ENCODE peak calls at places on chromosome 21, in four cellular contexts. U is esophagus squamous epithelium, P is endodermal cell, I is fibroblast of lung. G is an unnamed sample. For H3K4me1, the result is how much of the 10 kb centered on the place peaks cover.

GRCh38 chr21:31293986-31294385 is 50.1 kb downstream of the TIAM1 start:
- DNase-seq in I (peak), P (no peak), U (no peak), G (no peak)

GRCh38 chr21:26709090-26709489 is 136.0 kb upstream of the CYYR1 start:
- DNase-seq in I (no peak), P (no peak), U (no peak), G (no peak)

GRCh38 chr21:33114276-33114675 is 44.3 kb downstream of the OLIG1 start:
- DNase-seq in I (no peak), P (no peak), U (no peak), G (no peak)

GRCh38 chr21:26717146-26717739 is 128.0 kb downstream of the ADAMTS1 start:
- DNase-seq in U (no peak), P (no peak), I (peak), G (no peak)

GRCh38 chr21:46599251-46599572 is 5.7 kb downstream of the S100B start:
- DNase-seq in P (no peak), I (peak), U (no peak), G (no peak)

GRCh38 chr21:25862596-25862995 is 127.8 kb downstream of the GABPA start:
- DNase-seq in U (no peak), I (peak), P (no peak), G (no peak)

GRCh38 chr21:31509108-31510017 is 150.1 kb upstream of the SOD1 start:
- DNase-seq in U (no peak), P (peak), I (no peak), G (no peak)

GRCh38 chr21:30463713-30464112 is 16.5 kb downstream of the KRTAP19-1 start:
- DNase-seq in P (peak), U (no peak), I (no peak), G (no peak)

GRCh38 chr21:42991992-42992740 is 17.8 kb downstream of the PKNOX1 start:
- DNase-seq in U (no peak), P (peak), I (peak), G (no peak)

GRCh38 chr21:29232601-29233541 is 65.9 kb upstream of the BACH1 start:
- DNase-seq in P (no peak), I (no peak), U (no peak), G (no peak)
- TF ChIP-seq CTCF in P (no peak), I (no peak), U (no peak), G (no peak)

GRCh38 chr21:38917045-38917774 is 111.5 kb downstream of the ETS2 start:
- DNase-seq in I (no peak), P (peak), U (no peak), G (no peak)
- H3K4me1 ChIP-seq in I (under half), P (under half), U (under half), G (half or more)

GRCh38 chr21:41425954-41426655 is at the start of gene MX1:
- DNase-seq in I (peak), P (peak), U (no peak), G (no peak)

GRCh38 chr21:41425588-41425953 is 468 bp upstream of the MX1 start:
- DNase-seq in P (no peak), U (no peak), I (no peak), G (no peak)

GRCh38 chr21:41428311-41428710 is 2.3 kb downstream of the MX1 start:
- DNase-seq in I (no peak), P (no peak), U (no peak), G (no peak)

GRCh38 chr21:41427556-41427955 is 1.5 kb downstream of the MX1 start:
- DNase-seq in I (no peak), U (no peak), P (no peak), G (no peak)

DNA sequence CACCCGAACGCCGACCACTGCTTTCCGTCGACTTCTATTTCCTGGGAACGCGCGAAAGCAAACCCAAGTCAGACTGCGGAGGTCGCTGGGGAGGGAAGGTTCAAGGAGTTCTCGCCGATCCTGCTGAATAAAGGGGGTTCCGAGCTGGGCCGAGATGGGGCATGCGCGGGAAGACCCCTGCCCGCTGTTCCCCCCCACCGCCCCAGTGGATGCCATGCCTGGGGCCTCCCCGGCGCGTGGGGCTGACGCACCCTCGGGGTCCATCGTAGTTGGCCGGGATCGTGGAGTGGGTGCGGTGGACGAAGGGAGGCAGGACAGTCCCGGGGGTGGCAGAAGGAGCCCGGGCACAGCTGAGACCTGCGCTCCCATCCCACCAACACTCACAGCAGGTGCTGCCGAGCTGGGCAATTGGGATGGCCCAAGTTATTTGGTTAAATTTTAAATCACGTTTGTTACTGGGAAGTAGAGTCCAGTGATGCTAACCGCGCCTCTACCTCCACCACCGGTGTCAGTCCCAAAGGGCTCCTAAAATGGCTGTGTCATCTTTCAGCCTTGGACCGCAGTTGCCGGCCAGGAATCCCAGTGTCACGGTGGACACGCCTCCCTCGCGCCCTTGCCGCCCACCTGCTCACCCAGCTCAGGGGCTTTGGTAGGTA is 745 bp downstream of the MX1 start:
- DNase-seq in U (no peak), P (no peak), I (no peak), G (no peak)
- H3K4me3 ChIP-seq in U (peak), P (peak), I (peak), G (peak)

GRCh38 chr21:39086547-39086946 is 96.7 kb downstream of the PSMG1 start:
- DNase-seq in U (no peak), I (no peak), P (no peak), G (no peak)
- TF ChIP-seq CTCF in U (no peak), I (peak), P (peak), G (no peak)

GRCh38 chr21:44695176-44695575 is 1.8 kb upstream of the KRTAP10-12 start:
- DNase-seq in U (no peak), P (no peak), I (no peak), G (no peak)

GRCh38 chr21:44697811-44698734 is 1.1 kb downstream of the KRTAP10-12 start:
- DNase-seq in P (peak), I (no peak), U (no peak), G (no peak)

GRCh38 chr21:44694776-44695175 is 2.2 kb upstream of the KRTAP10-12 start:
- DNase-seq in I (no peak), P (no peak), U (no peak), G (no peak)

GRCh38 chr21:44696572-44696971 is 400 bp upstream of the KRTAP10-12 start:
- DNase-seq in P (no peak), U (no peak), I (no peak), G (no peak)

DNA sequence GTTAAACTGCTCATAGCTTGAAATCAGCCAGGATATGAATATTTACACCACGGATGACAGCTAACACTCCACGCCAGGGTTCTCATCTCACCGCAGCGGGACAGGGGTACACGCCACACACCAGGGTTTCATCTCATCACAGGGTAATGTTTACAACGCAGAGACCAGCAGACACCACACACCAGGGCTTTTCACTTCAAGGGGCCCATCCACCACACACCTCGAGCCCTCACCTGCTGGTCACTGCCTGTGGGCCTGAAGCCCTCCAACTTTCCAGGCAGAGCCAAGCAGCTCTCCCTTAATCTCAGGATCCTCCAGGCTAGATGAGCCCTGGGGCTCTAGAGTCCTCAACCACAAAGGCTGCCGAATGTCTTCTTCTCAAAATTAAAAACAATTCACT is 1.3 kb upstream of the KRTAP10-12 start:
- DNase-seq in P (no peak), U (no peak), I (no peak), G (no peak)
- H3K4me1 ChIP-seq in P (under half), U (under half), I (under half), G (under half)

DNA sequence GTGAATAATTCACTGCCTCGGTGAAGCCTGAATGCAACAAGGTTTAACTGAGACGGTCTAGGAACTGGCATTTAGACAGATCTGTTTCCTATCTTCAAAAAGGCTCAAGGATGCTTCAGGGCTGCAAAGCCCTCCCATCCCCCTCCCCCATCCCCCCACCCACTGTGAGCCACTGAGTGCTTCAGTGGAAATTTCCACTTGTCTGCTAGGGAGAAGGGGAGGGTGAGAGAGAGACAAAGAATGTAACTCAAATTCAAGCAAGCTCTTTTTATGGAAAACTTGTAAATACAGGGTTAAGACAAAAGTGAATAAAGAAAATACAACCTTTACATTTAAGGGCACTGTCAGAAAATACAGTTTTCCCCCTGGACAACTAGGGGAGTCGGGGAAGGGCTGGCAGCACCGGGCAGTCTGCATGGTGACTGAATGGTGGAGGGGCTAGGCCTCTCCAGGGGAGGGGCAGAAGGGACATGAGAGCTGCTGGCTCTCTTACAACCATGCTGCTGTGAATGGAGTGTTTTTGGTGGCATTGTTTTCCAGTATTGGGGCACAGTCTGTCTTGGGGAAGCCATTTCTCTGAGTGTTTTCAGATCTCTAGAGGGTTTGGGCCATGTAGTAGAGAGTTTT is 56.7 kb downstream of the MRPS6 start:
- DNase-seq in I (peak), P (peak), U (no peak), G (no peak)
- H3K4me3 ChIP-seq in I (peak), P (peak), U (peak), G (peak)

DNA sequence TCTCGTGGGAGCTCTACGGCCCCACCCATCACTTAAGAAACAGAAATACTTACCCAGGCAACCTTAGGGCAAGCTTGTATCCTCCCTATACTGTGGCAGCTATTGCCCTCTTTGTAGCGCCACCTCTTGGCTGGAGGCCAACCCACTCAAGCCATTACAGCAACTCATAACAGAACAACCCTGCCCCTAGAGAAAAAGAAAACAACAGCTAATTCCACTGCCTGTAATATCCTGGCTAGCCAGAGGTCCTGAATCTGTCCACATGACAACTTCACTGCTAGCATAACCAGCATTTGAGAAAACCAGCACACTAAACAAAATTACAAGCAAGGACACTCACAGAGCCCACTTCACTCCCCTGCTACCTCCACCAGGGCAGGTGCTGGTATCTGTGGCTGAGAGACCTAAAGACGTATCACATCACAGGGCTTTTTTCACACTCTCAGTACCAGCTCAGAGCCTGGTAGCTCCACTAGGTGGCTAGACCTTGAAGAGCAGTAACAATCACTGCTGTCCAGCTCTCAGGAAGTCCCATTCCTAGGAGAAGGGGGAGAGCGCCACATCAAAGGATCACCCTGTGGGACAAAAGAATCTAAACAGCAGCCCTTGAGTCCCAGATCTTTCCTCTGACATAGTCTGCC is 14.5 kb upstream of the MX1 start:
- DNase-seq in U (no peak), I (no peak), P (peak), G (no peak)
- TF ChIP-seq CTCF in U (peak), I (no peak), P (peak), G (no peak)

DNA sequence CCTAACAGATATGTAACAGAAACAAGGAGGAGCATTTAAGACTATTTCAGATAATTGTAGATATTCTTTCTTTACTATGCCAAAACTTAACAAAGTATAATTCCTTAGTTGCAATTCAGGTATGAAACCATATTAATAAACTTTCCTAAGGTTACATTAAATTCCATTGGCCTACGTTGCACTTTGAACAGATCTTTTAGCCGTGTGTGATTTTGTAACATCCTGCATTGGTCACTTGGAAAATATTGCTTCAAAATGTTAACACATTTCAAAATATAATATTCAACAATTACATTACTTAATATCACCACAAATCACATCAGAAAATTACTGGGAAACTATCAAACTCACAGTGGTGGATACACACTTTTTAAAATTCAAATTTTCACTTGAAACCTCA is 20.2 kb downstream of the ETS2 start:
- DNase-seq in I (no peak), P (no peak), U (no peak), G (no peak)
- H3K4me1 ChIP-seq in I (under half), P (under half), U (under half), G (under half)

GRCh38 chr21:44994016-44994365 is 54.2 kb downstream of the SLX9 start:
- DNase-seq in U (no peak), P (no peak), I (no peak), G (no peak)
- H3K4me3 ChIP-seq in U (no peak), P (no peak), I (no peak), G (no peak)

DNA sequence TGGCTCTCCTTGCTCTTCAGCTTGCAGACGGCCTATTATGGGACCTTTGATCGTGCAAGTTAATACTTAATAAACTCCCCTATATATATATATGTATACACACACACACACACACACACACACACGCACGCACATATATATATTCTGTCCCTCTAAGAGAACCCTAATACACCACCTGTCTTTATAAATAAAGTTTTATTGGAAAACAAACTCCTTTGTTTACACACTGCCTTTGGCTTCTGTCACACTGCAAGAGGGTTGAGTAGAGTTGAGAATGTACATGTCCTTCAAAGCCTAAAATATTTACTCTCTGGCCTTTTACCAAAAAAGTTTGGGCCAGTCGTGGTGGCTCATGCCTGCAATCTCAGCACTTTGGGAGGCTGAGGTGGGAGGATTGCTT is 26.2 kb upstream of the SIM2 start:
- DNase-seq in I (no peak), P (no peak), U (no peak), G (no peak)
- TF ChIP-seq CTCF in I (no peak), P (no peak), U (no peak), G (no peak)

G was measured in thoracic aorta.